ENCODE peak calls at places on chromosomes 7 and 10, in nine cellular contexts. I is uterus, T is ovary, Z is GM12865, V is IMR-90, Y is dorsolateral prefrontal cortex, G is AG04449, J is heart left ventricle, B is GM10248. D is an unnamed sample.

GRCh38 chr7:45921699-45922519 is 837 bp upstream of the IGFBP3 start:
- DNase-seq in I (peak), T (peak), Z (peak), V (peak), Y (no peak), G (no peak), J (peak), B (no peak), D (no peak)

GRCh38 chr10:43282881-43283280 is 16.0 kb upstream of the RASGEF1A start:
- DNase-seq in I (no peak), T (no peak), Z (no peak), V (no peak), Y (no peak), G (no peak), J (no peak), B (no peak), D (no peak)

GRCh38 chr7:50679218-50680007 is 103.3 kb downstream of the GRB10 start:
- DNase-seq in I (no peak), T (no peak), Z (peak), V (peak), Y (no peak), G (no peak), J (no peak), B (peak), D (peak)

GRCh38 chr10:22159979-22160378 is 57.8 kb downstream of the EBLN1 start:
- DNase-seq in I (no peak), T (no peak), Z (no peak), V (no peak), Y (no peak), G (no peak), J (no peak), B (no peak), D (no peak)

GRCh38 chr7:27316311-27316710 is 73.7 kb downstream of the EVX1 start:
- DNase-seq in I (no peak), T (no peak), Z (no peak), V (no peak), Y (no peak), G (no peak), J (no peak), B (no peak), D (no peak)

GRCh38 chr10:24850726-24851300 is 101.6 kb downstream of the PRTFDC1 start:
- DNase-seq in I (no peak), T (no peak), Z (no peak), V (no peak), Y (no peak), G (no peak), J (no peak), B (no peak), D (no peak)

GRCh38 chr10:116826803-116827202 is 22.5 kb upstream of the ENO4 start:
- DNase-seq in I (no peak), T (no peak), Z (no peak), V (peak), Y (no peak), G (peak), J (no peak), B (no peak), D (no peak)

GRCh38 chr7:63925626-63926460 is 72.8 kb upstream of the ZNF722 start:
- DNase-seq in I (peak), T (peak), Z (peak), V (no peak), Y (peak), G (no peak), J (peak), B (no peak), D (peak)

GRCh38 chr7:94069154-94069739 is 65.1 kb upstream of the BET1 start:
- DNase-seq in I (no peak), T (no peak), Z (peak), V (peak), Y (no peak), G (no peak), J (no peak), B (peak), D (no peak)

GRCh38 chr7:47600199-47601118 is 18.5 kb upstream of the TNS3 start:
- DNase-seq in I (no peak), T (no peak), Z (no peak), V (peak), Y (no peak), G (no peak), J (no peak), B (no peak), D (no peak)

GRCh38 chr7:70703785-70704184 is 428.2 kb upstream of the GALNT17 start:
- DNase-seq in I (no peak), T (no peak), Z (no peak), V (no peak), Y (no peak), G (no peak), J (no peak), B (no peak), D (no peak)

GRCh38 chr10:121579656-121580055 is 18.6 kb downstream of the FGFR2 start:
- DNase-seq in I (no peak), T (no peak), Z (no peak), V (no peak), Y (no peak), G (no peak), J (no peak), B (no peak), D (no peak)

GRCh38 chr7:128108641-128109423 is 77.6 kb upstream of the LRRC4 start:
- DNase-seq in I (no peak), T (peak), Z (peak), V (no peak), Y (no peak), G (no peak), J (no peak), B (peak), D (no peak)

GRCh38 chr10:77230194-77230593 is 407.4 kb downstream of the KCNMA1 start:
- DNase-seq in I (no peak), T (no peak), Z (no peak), V (peak), Y (no peak), G (peak), J (no peak), B (no peak), D (no peak)

GRCh38 chr7:2029936-2030335 is 202.8 kb downstream of the MAD1L1 start:
- DNase-seq in I (no peak), T (no peak), Z (no peak), V (no peak), Y (no peak), G (no peak), J (peak), B (no peak), D (no peak)

GRCh38 chr10:93815304-93816091 is 57.8 kb downstream of the LGI1 start:
- DNase-seq in I (no peak), T (no peak), Z (peak), V (no peak), Y (no peak), G (no peak), J (no peak), B (no peak), D (no peak)

GRCh38 chr10:78472542-78472890 is 438.9 kb downstream of the RPS24 start:
- DNase-seq in I (no peak), T (peak), Z (no peak), V (no peak), Y (no peak), G (no peak), J (no peak), B (peak), D (no peak)

GRCh38 chr10:18753496-18753895 is 94.3 kb downstream of the ARL5B start:
- DNase-seq in I (no peak), T (no peak), Z (no peak), V (no peak), Y (no peak), G (no peak), J (no peak), B (no peak), D (no peak)

GRCh38 chr10:78798976-78799730 is 269.6 kb upstream of the ZMIZ1 start:
- DNase-seq in I (no peak), T (no peak), Z (no peak), V (no peak), Y (no peak), G (no peak), J (no peak), B (no peak), D (no peak)

GRCh38 chr7:46784746-46785145 is 797.2 kb downstream of the TNS3 start:
- DNase-seq in I (no peak), T (no peak), Z (no peak), V (peak), Y (no peak), G (no peak), J (no peak), B (no peak), D (no peak)

GRCh38 chr10:42782446-42783180 is at the start of gene BMS1:
- DNase-seq in I (peak), T (peak), Z (peak), V (peak), Y (peak), G (peak), J (peak), B (peak), D (peak)

GRCh38 chr7:148255333-148255732 is 335.2 kb upstream of the C7orf33 start:
- DNase-seq in I (no peak), T (no peak), Z (no peak), V (no peak), Y (no peak), G (no peak), J (no peak), B (no peak), D (no peak)

GRCh38 chr10:104260775-104261115 is 6.1 kb downstream of the GSTO1 start:
- DNase-seq in I (no peak), T (no peak), Z (no peak), V (peak), Y (no peak), G (no peak), J (no peak), B (no peak), D (no peak)

GRCh38 chr7:3068568-3068967 is 24.9 kb upstream of the CARD11 start:
- DNase-seq in I (no peak), T (no peak), Z (peak), V (no peak), Y (no peak), G (no peak), J (no peak), B (peak), D (no peak)

GRCh38 chr7:2680792-2681490 is 7.1 kb upstream of the AMZ1 start:
- DNase-seq in I (peak), T (peak), Z (peak), V (peak), Y (peak), G (no peak), J (peak), B (peak), D (peak)

GRCh38 chr10:6278519-6279120 is 75.9 kb downstream of the PFKFB3 start:
- DNase-seq in I (no peak), T (no peak), Z (no peak), V (no peak), Y (no peak), G (no peak), J (no peak), B (no peak), D (no peak)

GRCh38 chr10:60099998-60100747 is 193.8 kb upstream of the CCDC6 start:
- DNase-seq in I (no peak), T (no peak), Z (peak), V (peak), Y (no peak), G (no peak), J (no peak), B (peak), D (no peak)

GRCh38 chr7:81267508-81267907 is 348.7 kb upstream of the SEMA3C start:
- DNase-seq in I (no peak), T (no peak), Z (no peak), V (peak), Y (no peak), G (peak), J (no peak), B (no peak), D (no peak)

GRCh38 chr10:76432274-76433012 is 1001.0 kb downstream of the LRMDA start:
- DNase-seq in I (peak), T (no peak), Z (no peak), V (peak), Y (no peak), G (no peak), J (peak), B (no peak), D (no peak)

GRCh38 chr10:110311357-110311949 is 6.7 kb upstream of the SMNDC1 start:
- DNase-seq in I (peak), T (peak), Z (peak), V (peak), Y (peak), G (no peak), J (no peak), B (peak), D (no peak)

GRCh38 chr7:81183326-81183725 is 264.5 kb upstream of the SEMA3C start:
- DNase-seq in I (no peak), T (no peak), Z (no peak), V (no peak), Y (no peak), G (no peak), J (no peak), B (no peak), D (no peak)

GRCh38 chr7:154440058-154440457 is 387.9 kb downstream of the DPP6 start:
- DNase-seq in I (no peak), T (no peak), Z (no peak), V (no peak), Y (no peak), G (no peak), J (no peak), B (no peak), D (no peak)

GRCh38 chr10:9636206-9636605 is 1381.5 kb upstream of the CELF2 start:
- DNase-seq in I (no peak), T (no peak), Z (no peak), V (peak), Y (no peak), G (no peak), J (no peak), B (no peak), D (no peak)

GRCh38 chr10:15045380-15045779 is 1.6 kb downstream of the OLAH start:
- DNase-seq in I (no peak), T (no peak), Z (peak), V (no peak), Y (no peak), G (no peak), J (no peak), B (no peak), D (no peak)

GRCh38 chr7:157693521-157694388 is 357.0 kb downstream of the DNAJB6 start:
- DNase-seq in I (no peak), T (peak), Z (no peak), V (no peak), Y (peak), G (no peak), J (no peak), B (no peak), D (no peak)
- TF ChIP-seq CTCF in I (no peak), T (no peak), Z (no peak), V (no peak), Y (no peak), G (no peak), J (no peak), B (no peak), D (no peak)

GRCh38 chr10:3452683-3453388 is 280.3 kb upstream of the PITRM1 start:
- DNase-seq in I (no peak), T (no peak), Z (no peak), V (peak), Y (no peak), G (no peak), J (no peak), B (no peak), D (no peak)

GRCh38 chr10:3455385-3456334 is 283.1 kb upstream of the PITRM1 start:
- DNase-seq in I (no peak), T (no peak), Z (no peak), V (peak), Y (no peak), G (no peak), J (no peak), B (no peak), D (no peak)

GRCh38 chr10:3451516-3452185 is 279.1 kb upstream of the PITRM1 start:
- DNase-seq in I (no peak), T (no peak), Z (no peak), V (no peak), Y (no peak), G (no peak), J (no peak), B (no peak), D (no peak)

GRCh38 chr10:3452234-3452633 is 279.7 kb upstream of the PITRM1 start:
- DNase-seq in I (no peak), T (no peak), Z (peak), V (peak), Y (no peak), G (peak), J (no peak), B (no peak), D (no peak)
- TF ChIP-seq CTCF in I (peak), T (no peak), Z (peak), V (peak), Y (no peak), G (peak), J (peak), B (no peak), D (no peak)

GRCh38 chr10:4770766-4771553 is 55.0 kb upstream of the AKR1E2 start:
- DNase-seq in I (no peak), T (no peak), Z (no peak), V (peak), Y (no peak), G (peak), J (no peak), B (no peak), D (no peak)
- TF ChIP-seq CTCF in I (peak), T (no peak), Z (no peak), V (peak), Y (peak), G (no peak), J (peak), B (peak), D (peak)

DNA sequence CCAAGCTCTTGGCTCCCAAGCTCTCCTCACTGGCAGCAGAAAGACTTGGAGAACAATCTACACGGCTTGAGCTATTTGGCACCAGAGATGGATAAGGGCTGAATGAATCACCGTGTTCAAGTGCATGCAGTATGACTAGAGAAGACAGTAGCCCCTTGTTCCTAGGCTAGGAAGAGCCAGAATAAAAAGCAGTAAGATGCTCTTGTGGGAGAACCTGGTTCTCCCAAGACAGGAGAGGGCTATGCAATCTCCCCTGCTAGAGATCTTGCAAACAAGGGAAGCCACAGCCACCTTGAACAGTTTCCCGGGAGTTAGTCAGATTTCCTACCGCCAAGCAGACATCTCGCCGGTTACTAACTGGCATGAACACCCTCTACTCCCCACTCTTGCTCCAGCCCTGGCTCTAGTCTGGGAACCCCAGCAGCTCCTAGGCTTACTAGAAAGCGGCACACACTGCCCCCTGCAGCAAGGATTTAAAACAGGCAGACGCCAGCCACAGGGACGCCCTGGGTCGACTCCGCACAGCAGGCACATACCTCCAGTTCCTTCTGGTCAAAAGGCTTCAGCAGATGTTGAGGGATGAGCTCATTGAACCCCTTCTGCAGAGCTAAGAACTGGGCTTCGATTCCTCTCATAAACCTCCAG is 107.3 kb downstream of the SMURF1 start:
- DNase-seq in I (peak), T (no peak), Z (no peak), V (peak), Y (peak), G (no peak), J (peak), B (no peak), D (no peak)
- TF ChIP-seq CTCF in I (peak), T (no peak), Z (no peak), V (peak), Y (peak), G (peak), J (peak), B (no peak), D (peak)